ENCODE peak calls at places on chromosomes 11 and 22, in five cellular contexts. B is heart left ventricle, S is neural crest cell, D is progenitor cell of endocrine pancreas, W is cardiac fibroblast. T is an unnamed sample.

GRCh38 chr11:57935402-57936049 is 88.2 kb upstream of the OR9Q1 start:
- DNase-seq in B (no peak), W (no peak), S (no peak), D (no peak), T (no peak)

GRCh38 chr11:57604289-57605010 is 7.0 kb downstream of the SERPING1 start:
- DNase-seq in S (no peak), W (no peak), D (no peak), B (no peak), T (no peak)

GRCh38 chr11:67276821-67277230 is 10.6 kb downstream of the GRK2 start:
- DNase-seq in S (no peak), W (peak; percentile 41), D (no peak), B (peak; percentile 59), T (peak; percentile 33)

GRCh38 chr22:35649026-35649553 is 844 bp downstream of the APOL6 start:
- DNase-seq in W (no peak), S (no peak), B (no peak), D (no peak), T (no peak)

GRCh38 chr11:13338437-13339069 is 61.0 kb downstream of the BMAL1 start:
- DNase-seq in W (peak; percentile 76), S (no peak), B (no peak), D (no peak), T (no peak)

GRCh38 chr11:77096591-77097019 is 6.0 kb upstream of the OMP start:
- DNase-seq in S (no peak), B (no peak), D (no peak), W (no peak), T (no peak)

GRCh38 chr11:16958833-16959232 is 55.4 kb downstream of the PLEKHA7 start:
- DNase-seq in D (no peak), W (no peak), S (no peak), B (no peak), T (no peak)

GRCh38 chr11:115452245-115452644 is 52.0 kb downstream of the CADM1 start:
- DNase-seq in W (no peak), B (no peak), D (no peak), S (no peak), T (no peak)

GRCh38 chr11:44095506-44096359 is at the start of gene EXT2:
- DNase-seq in S (peak; percentile 82), D (peak; percentile 81), B (peak; percentile 91), W (peak; percentile 84), T (peak; percentile 91)

GRCh38 chr11:56521955-56522354 is 21.1 kb downstream of the OR5M11 start:
- DNase-seq in S (no peak), D (no peak), W (peak; percentile 1), B (no peak), T (no peak)

GRCh38 chr11:47572715-47573255 is 6.0 kb downstream of the KBTBD4 start:
- DNase-seq in B (no peak), W (peak; percentile 65), S (no peak), D (no peak), T (no peak)

GRCh38 chr22:19717691-19718254 is 3.5 kb downstream of the SEPTIN5 start:
- DNase-seq in W (peak; percentile 63), D (peak; percentile 71), S (peak; percentile 77), B (peak; percentile 83), T (peak; percentile 84)

GRCh38 chr11:64745523-64746328 is 1.8 kb upstream of the RASGRP2 start:
- DNase-seq in D (no peak), S (peak; percentile 47), B (peak; percentile 94), W (peak; percentile 40), T (peak; percentile 79)

GRCh38 chr11:870127-870413 is 27.4 kb downstream of the TSPAN4 start:
- DNase-seq in D (no peak), S (no peak), B (no peak), W (no peak), T (peak; percentile 71)
- TF ChIP-seq CTCF in D (peak; percentile 55), S (peak; percentile 28), B (no peak), W (peak; percentile 24), T (peak; percentile 25)

GRCh38 chr22:25123677-25124076 is 76.0 kb upstream of the CRYBB3 start:
- DNase-seq in S (no peak), B (no peak), W (no peak), D (no peak), T (no peak)

GRCh38 chr22:25120761-25121212 is 78.9 kb upstream of the CRYBB3 start:
- DNase-seq in S (no peak), W (no peak), D (no peak), B (no peak), T (no peak)

GRCh38 chr22:25119609-25120008 is 80.0 kb upstream of the CRYBB3 start:
- DNase-seq in S (no peak), D (no peak), B (no peak), W (no peak), T (no peak)

GRCh38 chr22:25122136-25122764 is 77.4 kb upstream of the CRYBB3 start:
- DNase-seq in B (no peak), D (no peak), W (no peak), S (no peak), T (no peak)

DNA sequence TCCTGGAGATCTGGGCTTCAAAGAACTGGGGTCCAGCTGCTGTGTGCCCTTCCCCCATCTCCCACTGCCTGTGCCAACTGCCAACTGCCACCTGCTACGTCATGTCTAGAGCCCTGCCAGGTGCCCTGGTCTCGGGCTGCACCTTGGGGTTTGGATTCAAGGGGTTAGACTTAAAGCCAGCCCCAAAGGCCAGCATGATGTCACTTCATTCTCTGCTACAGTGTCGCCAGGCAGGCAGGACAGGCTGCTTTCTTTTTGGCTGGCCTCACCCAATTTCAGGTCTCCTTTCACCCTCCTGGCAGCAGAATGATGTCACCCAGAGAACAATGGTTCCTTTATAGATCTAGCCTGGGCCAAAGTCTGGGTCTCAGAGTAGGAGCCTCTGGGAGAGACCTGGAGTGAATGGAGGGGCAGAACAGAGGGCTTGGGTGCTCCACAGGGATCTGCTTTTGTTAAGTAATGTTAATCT is 79.5 kb upstream of the CRYBB3 start:
- DNase-seq in S (no peak), W (no peak), B (peak; percentile 42), D (no peak), T (no peak)
- TF ChIP-seq CTCF in S (no peak), W (no peak), B (no peak), D (no peak), T (no peak)

DNA sequence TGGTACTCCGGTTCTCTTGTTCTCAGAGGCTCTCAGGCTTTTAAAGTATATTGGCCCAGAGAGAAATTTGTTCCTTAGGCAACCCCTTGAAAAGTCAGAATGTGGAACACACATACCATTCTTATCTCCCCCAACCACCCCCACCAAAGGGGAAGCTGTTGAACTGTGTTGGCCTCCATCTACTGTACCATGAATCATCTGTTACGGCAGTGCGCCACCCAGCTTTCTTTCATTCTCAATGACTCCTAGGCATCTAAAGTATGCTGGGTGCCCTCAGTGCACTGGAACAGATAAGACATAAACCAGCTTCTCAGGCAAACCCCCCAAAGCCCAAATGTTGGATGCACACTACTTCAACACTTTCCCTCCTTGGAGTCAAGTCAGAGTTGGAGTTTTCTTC is 696.2 kb upstream of the TENM4 start:
- DNase-seq in D (no peak), S (no peak), B (no peak), W (peak; percentile 3), T (no peak)
- TF ChIP-seq CTCF in D (no peak), S (no peak), B (no peak), W (no peak), T (no peak)

GRCh38 chr11:96470521-96470920 is 80.7 kb downstream of the JRKL start:
- DNase-seq in S (no peak), W (peak; percentile 24), B (no peak), D (no peak), T (no peak)

GRCh38 chr11:96474263-96474662 is 84.5 kb downstream of the JRKL start:
- DNase-seq in B (no peak), S (no peak), W (no peak), D (no peak), T (no peak)

GRCh38 chr11:96466607-96467006 is 76.8 kb downstream of the JRKL start:
- DNase-seq in W (no peak), S (no peak), D (no peak), B (no peak), T (no peak)

DNA sequence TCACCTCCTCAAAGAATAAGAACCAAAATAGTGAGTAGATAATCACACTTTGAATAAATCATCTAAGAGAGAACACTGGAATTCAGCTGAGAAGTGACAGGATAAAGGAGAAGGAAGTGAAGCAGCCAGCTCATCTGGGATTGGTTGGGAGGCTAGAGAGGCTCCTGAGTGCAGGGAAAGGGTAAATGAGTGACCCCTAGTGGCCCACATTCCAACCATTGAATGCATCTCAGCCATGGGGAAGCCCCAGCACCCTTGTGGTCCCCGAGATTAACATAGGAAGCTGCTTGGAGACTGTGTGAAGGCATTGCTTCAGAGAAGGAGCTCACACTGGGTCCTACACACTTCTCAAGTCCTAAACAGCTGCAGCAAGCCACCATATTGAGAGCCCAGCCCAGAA is 82.3 kb downstream of the JRKL start:
- DNase-seq in B (no peak), D (no peak), S (no peak), W (no peak), T (no peak)
- TF ChIP-seq CTCF in B (no peak), D (no peak), S (no peak), W (no peak), T (no peak)

DNA sequence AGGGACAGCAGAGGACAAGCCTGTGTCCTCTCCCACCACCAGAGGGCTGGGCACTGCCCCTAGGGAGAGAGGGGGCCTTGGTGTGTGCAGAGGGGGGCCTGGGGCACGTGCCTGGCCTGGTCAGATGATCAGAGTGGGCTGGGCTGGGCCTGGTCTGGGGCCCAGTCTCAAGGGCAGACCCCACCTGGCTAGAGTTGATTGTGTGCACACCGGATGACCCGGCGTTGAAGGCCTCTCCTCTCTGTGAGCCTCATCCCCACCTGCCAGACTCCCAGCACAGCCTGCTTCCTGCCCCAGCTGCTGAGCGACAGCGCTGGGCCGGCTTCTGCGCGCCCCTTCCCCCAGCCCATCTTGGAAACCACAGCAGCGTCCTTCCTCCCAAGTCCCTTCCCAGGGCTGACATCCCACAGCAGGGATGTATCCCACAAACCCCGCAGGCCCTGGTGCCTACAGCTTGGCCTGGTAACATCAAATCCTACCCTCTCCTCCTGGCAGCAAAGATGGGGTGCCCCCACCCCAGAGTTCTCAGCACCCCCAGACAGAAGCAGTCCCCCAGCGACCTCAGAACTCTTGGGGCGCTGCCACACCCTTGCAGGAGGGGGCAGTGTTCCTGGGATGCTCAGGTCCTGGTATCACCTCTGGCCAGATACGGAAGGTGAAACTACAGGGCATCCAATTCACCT is 11.1 kb upstream of the TSSC4 start:
- DNase-seq in B (no peak), S (no peak), D (no peak), W (no peak), T (peak; percentile 55)
- TF ChIP-seq CTCF in B (no peak), S (peak; percentile 23), D (no peak), W (no peak), T (no peak)

DNA sequence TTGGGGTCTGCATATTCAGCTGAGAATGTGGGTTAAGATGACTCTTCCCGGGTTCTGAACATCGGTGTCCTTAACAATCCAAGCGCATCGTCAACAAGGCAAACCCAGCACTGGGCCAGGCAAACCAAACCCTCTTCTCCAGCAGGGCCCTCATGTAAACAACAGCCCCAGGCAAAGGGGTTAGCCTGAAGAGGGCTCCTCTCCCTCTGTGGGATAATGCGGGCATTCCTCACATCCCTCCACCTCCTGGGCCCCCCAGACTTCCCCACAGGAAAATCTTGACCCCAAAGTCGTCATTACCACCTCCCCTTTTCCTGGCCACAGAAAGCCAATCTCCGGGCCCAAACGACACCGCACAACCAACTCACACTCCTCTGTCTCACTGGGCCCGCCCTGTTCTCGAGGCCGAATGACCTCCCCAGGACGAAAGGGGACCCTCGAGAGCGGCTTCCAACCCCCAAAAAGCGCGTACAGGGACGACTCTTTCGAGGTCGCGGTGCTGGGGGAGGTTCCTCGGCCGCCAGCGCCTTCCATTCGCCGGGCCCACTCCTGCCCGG is 561 bp downstream of the DDB1 start:
- DNase-seq in W (peak; percentile 34), S (no peak), B (no peak), D (no peak), T (no peak)
- TF ChIP-seq CTCF in W (no peak), S (no peak), B (no peak), D (no peak), T (no peak)